ENCODE peak calls at places on chromosome 16, in seven cellular contexts. R is IMR-90; C is CD4-positive, CD25-positive, alpha-beta regulatory T cell; Q is heart right ventricle; Z is effector memory CD4-positive, alpha-beta T cell; G is adrenal gland; V is adipocyte. E is an unnamed sample.
A peak's percentile ranks its signal among the peaks of the same experiment; 100 is the strongest.

GRCh38 chr16:68612996-68613395 is 32.1 kb upstream of the CDH3 start:
- DNase-seq in R (no peak), C (no peak), Q (no peak), Z (no peak), G (no peak), V (no peak), E (no peak)

GRCh38 chr16:49278944-49279725 is 2.5 kb downstream of the CBLN1 start:
- DNase-seq in R (no peak), C (no peak), Q (no peak), Z (no peak), G (no peak), V (no peak), E (no peak)

GRCh38 chr16:77677129-77677528 is 45.2 kb upstream of the NUDT7 start:
- DNase-seq in R (no peak), C (no peak), Q (no peak), Z (no peak), G (no peak), V (no peak), E (no peak)

GRCh38 chr16:19179890-19180490 is 11.9 kb downstream of the SYT17 start:
- DNase-seq in R (peak; percentile 33), C (no peak), Q (peak; percentile 70), Z (no peak), G (peak; percentile 39), V (peak; percentile 77), E (peak; percentile 54)

GRCh38 chr16:56972898-56973689 is 11.3 kb downstream of the CETP start:
- DNase-seq in R (no peak), C (no peak), Q (no peak), Z (no peak), G (peak; percentile 47), V (no peak), E (no peak)

GRCh38 chr16:82630219-82630618 is 3.5 kb downstream of the CDH13 start:
- DNase-seq in R (peak; percentile 68), C (no peak), Q (no peak), Z (no peak), G (no peak), V (peak; percentile 36), E (no peak)

GRCh38 chr16:62298567-62298966 is 262.3 kb upstream of the CDH8 start:
- DNase-seq in R (no peak), C (no peak), Q (no peak), Z (no peak), G (no peak), V (no peak), E (peak; percentile 5)

GRCh38 chr16:47198180-47198575 is 54.4 kb upstream of the NETO2 start:
- DNase-seq in R (no peak), C (no peak), Q (no peak), Z (no peak), G (no peak), V (no peak), E (no peak)

GRCh38 chr16:49335828-49336227 is 37.8 kb upstream of the C16orf78 start:
- DNase-seq in R (no peak), C (no peak), Q (no peak), Z (no peak), G (no peak), V (no peak), E (no peak)

GRCh38 chr16:17526956-17527355 is 56.2 kb upstream of the XYLT1 start:
- DNase-seq in R (no peak), C (no peak), Q (no peak), Z (no peak), G (no peak), V (no peak), E (no peak)

GRCh38 chr16:67475051-67475450 is 5.9 kb downstream of the ATP6V0D1 start:
- DNase-seq in R (no peak), C (no peak), Q (no peak), Z (no peak), G (no peak), V (no peak), E (peak; percentile 38)

GRCh38 chr16:2469399-2470233 is 1.5 kb upstream of the NTN3 start:
- DNase-seq in R (no peak), C (no peak), Q (no peak), Z (no peak), G (no peak), V (no peak), E (no peak)

GRCh38 chr16:56912746-56913703 is 18.9 kb upstream of the HERPUD1 start:
- DNase-seq in R (peak; percentile 83), C (no peak), Q (no peak), Z (no peak), G (no peak), V (peak; percentile 63), E (no peak)

GRCh38 chr16:1559446-1559975 is 26.0 kb downstream of the TMEM204 start:
- DNase-seq in R (no peak), C (no peak), Q (no peak), Z (peak; percentile 23), G (no peak), V (no peak), E (no peak)

GRCh38 chr16:4381072-4381934 is 9.7 kb downstream of the VASN start:
- DNase-seq in R (no peak), C (no peak), Q (peak; percentile 20), Z (no peak), G (no peak), V (no peak), E (no peak)

GRCh38 chr16:58292886-58293285 is 1.9 kb downstream of the PRSS54 start:
- DNase-seq in R (no peak), C (no peak), Q (no peak), Z (no peak), G (no peak), V (no peak), E (no peak)

GRCh38 chr16:66810391-66810790 is 9.0 kb upstream of the TERB1 start:
- DNase-seq in R (no peak), C (no peak), Q (no peak), Z (no peak), G (no peak), V (no peak), E (no peak)

GRCh38 chr16:70396209-70396904 is 42.5 kb downstream of the ST3GAL2 start:
- DNase-seq in R (peak; percentile 42), C (no peak), Q (no peak), Z (no peak), G (peak; percentile 42), V (no peak), E (peak; percentile 77)

GRCh38 chr16:73025506-73026131 is 22.3 kb downstream of the ZFHX3 start:
- DNase-seq in R (no peak), C (no peak), Q (no peak), Z (no peak), G (peak; percentile 63), V (no peak), E (no peak)

GRCh38 chr16:74111583-74111982 is 185.0 kb upstream of the PSMD7 start:
- DNase-seq in R (no peak), C (no peak), Q (no peak), Z (no peak), G (no peak), V (no peak), E (no peak)

GRCh38 chr16:81940781-81941560 is 70.3 kb downstream of the SDR42E1 start:
- DNase-seq in R (peak; percentile 64), C (no peak), Q (no peak), Z (no peak), G (no peak), V (peak; percentile 82), E (peak; percentile 50)

GRCh38 chr16:58449768-58450167 is 50.2 kb upstream of the NDRG4 start:
- DNase-seq in R (no peak), C (no peak), Q (no peak), Z (no peak), G (peak; percentile 63), V (no peak), E (no peak)

GRCh38 chr16:56910654-56911539 is 21.0 kb upstream of the HERPUD1 start:
- DNase-seq in R (peak; percentile 93), C (no peak), Q (no peak), Z (no peak), G (peak; percentile 58), V (peak; percentile 73), E (no peak)

GRCh38 chr16:21599994-21600773 is 807 bp downstream of the METTL9 start:
- DNase-seq in R (peak; percentile 46), C (peak; percentile 33), Q (no peak), Z (no peak), G (no peak), V (peak; percentile 74), E (peak; percentile 44)

GRCh38 chr16:14015017-14015416 is 56.1 kb upstream of the MRTFB start:
- DNase-seq in R (peak; percentile 30), C (no peak), Q (no peak), Z (no peak), G (no peak), V (peak; percentile 69), E (no peak)

GRCh38 chr16:87860553-87861299 is 8.6 kb downstream of the SLC7A5 start:
- DNase-seq in R (peak; percentile 78), C (no peak), Q (no peak), Z (no peak), G (peak; percentile 60), V (peak; percentile 80), E (no peak)
- H3K4me1 ChIP-seq in R (peaks cover 20% of the 10 kb centered on the region), C (peaks cover 60% of the 10 kb centered on the region), Q (peaks cover 40% of the 10 kb centered on the region), Z (peaks cover 8% of the 10 kb centered on the region), G (no peaks in the 10 kb centered on the region), V (peaks cover 7% of the 10 kb centered on the region), E (peaks cover 19% of the 10 kb centered on the region)

DNA sequence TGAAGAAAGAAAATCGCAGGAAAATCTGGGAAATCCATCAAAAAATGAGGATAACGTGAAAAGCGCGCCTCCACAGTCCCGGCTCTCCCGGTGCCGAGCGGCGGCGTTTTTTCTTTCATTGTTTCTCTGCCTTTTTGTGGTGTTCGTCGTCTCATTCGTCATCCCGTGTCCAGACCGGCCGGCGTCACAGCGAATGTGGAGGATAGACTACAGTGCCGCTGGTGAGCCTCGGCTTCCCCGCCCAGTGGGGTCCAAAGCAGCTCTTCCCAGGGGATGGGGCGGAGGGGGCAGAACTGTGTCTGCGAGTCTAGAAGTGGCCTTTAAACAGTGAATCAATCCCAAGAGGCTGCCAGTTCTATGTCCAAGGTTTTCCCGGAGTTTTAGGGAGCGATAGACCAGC is 19.8 kb downstream of the FAM234A start:
- DNase-seq in R (no peak), C (no peak), Q (no peak), Z (no peak), G (no peak), V (no peak), E (no peak)
- H3K4me1 ChIP-seq in R (no peaks in the 10 kb centered on the region), C (peaks cover 21% of the 10 kb centered on the region), Q (peaks cover 21% of the 10 kb centered on the region), Z (peaks cover 13% of the 10 kb centered on the region), G (no peaks in the 10 kb centered on the region), V (no peaks in the 10 kb centered on the region), E (peaks cover 15% of the 10 kb centered on the region)

GRCh38 chr16:88700322-88700635 is 5.9 kb downstream of the RNF166 start:
- DNase-seq in R (no peak), C (no peak), Q (no peak), Z (no peak), G (no peak), V (no peak), E (no peak)
- H3K4me1 ChIP-seq in R (peaks cover 13% of the 10 kb centered on the region), C (peaks cover 78% of the 10 kb centered on the region), Q (peaks cover 54% of the 10 kb centered on the region), Z (peaks cover 78% of the 10 kb centered on the region), G (peaks cover 38% of the 10 kb centered on the region), V (peaks cover 8% of the 10 kb centered on the region), E (peaks cover 3% of the 10 kb centered on the region)

GRCh38 chr16:28183441-28183840 is 28.3 kb downstream of the XPO6 start:
- DNase-seq in R (no peak), C (no peak), Q (no peak), Z (no peak), G (no peak), V (no peak), E (no peak)

GRCh38 chr16:28182183-28182582 is 29.6 kb downstream of the XPO6 start:
- DNase-seq in R (peak; percentile 66), C (no peak), Q (no peak), Z (no peak), G (no peak), V (no peak), E (no peak)

GRCh38 chr16:28184625-28185024 is 27.1 kb downstream of the XPO6 start:
- DNase-seq in R (no peak), C (no peak), Q (no peak), Z (no peak), G (no peak), V (no peak), E (no peak)

GRCh38 chr16:28181557-28181914 is 30.2 kb downstream of the XPO6 start:
- DNase-seq in R (peak; percentile 97), C (no peak), Q (no peak), Z (no peak), G (peak; percentile 81), V (peak; percentile 93), E (peak; percentile 78)

GRCh38 chr16:28183930-28184329 is 27.8 kb downstream of the XPO6 start:
- DNase-seq in R (no peak), C (no peak), Q (no peak), Z (no peak), G (no peak), V (no peak), E (no peak)
- H3K4me1 ChIP-seq in R (peaks cover 46% of the 10 kb centered on the region), C (peaks cover 82% of the 10 kb centered on the region), Q (peaks cover 66% of the 10 kb centered on the region), Z (peaks cover 57% of the 10 kb centered on the region), G (peaks cover 62% of the 10 kb centered on the region), V (peaks cover 45% of the 10 kb centered on the region), E (peaks cover 13% of the 10 kb centered on the region)